ENCODE peak calls at places on chromosomes 6 and 20, in eight cellular contexts. T, S, F, X, B, N, Q and E are unnamed samples.

GRCh38 chr20:53668981-53669380 is 75.3 kb upstream of the ZNF217 start:
- DNase-seq in X (no peak), B (no peak), Q (no peak), S (no peak), F (no peak), T (no peak), N (no peak), E (no peak)

GRCh38 chr20:47727909-47728361 is 57.3 kb downstream of the SULF2 start:
- DNase-seq in F (no peak), N (no peak), S (peak), X (no peak), Q (no peak), T (no peak), B (no peak), E (no peak)

GRCh38 chr20:31608256-31608980 is 3.3 kb downstream of the ID1 start:
- DNase-seq in B (peak), T (peak), Q (peak), N (no peak), X (peak), S (no peak), F (peak), E (peak)

GRCh38 chr6:152458648-152459047 is 178.5 kb downstream of the SYNE1 start:
- DNase-seq in X (no peak), B (no peak), T (no peak), N (no peak), F (no peak), S (no peak), Q (peak), E (no peak)

GRCh38 chr20:10673176-10673830 is 496 bp downstream of the JAG1 start:
- DNase-seq in X (peak), B (peak), T (no peak), F (peak), Q (no peak), N (peak), S (peak), E (peak)

GRCh38 chr20:23826541-23827018 is at the start of gene CST2:
- DNase-seq in F (no peak), X (no peak), T (no peak), Q (no peak), S (no peak), N (no peak), B (no peak), E (no peak)

GRCh38 chr20:46464451-46464850 is 48.9 kb downstream of the ZNF334 start:
- DNase-seq in Q (no peak), T (no peak), B (peak), F (no peak), S (no peak), N (no peak), X (no peak), E (no peak)

GRCh38 chr6:105600342-105601293 is 197.7 kb upstream of the PREP start:
- DNase-seq in B (no peak), S (no peak), N (no peak), F (no peak), X (no peak), Q (peak), T (no peak), E (no peak)

GRCh38 chr20:5056801-5057599 is 55.7 kb upstream of the SLC23A2 start:
- DNase-seq in Q (peak), S (peak), X (no peak), F (peak), N (peak), B (no peak), T (peak), E (peak)

GRCh38 chr6:163260111-163260895 is 154.2 kb upstream of the QKI start:
- DNase-seq in S (no peak), T (no peak), Q (no peak), F (peak), N (no peak), X (peak), B (no peak), E (no peak)

GRCh38 chr6:87968435-87969278 is 79.0 kb upstream of the SPACA1 start:
- DNase-seq in S (peak), T (peak), Q (peak), X (peak), N (no peak), F (no peak), B (peak), E (peak)

GRCh38 chr20:37443596-37443995 is 77.5 kb upstream of the NNAT start:
- DNase-seq in X (no peak), B (no peak), Q (no peak), F (no peak), N (no peak), S (no peak), T (no peak), E (no peak)

GRCh38 chr6:6557504-6557839 is 31.0 kb upstream of the LY86 start:
- DNase-seq in T (no peak), S (no peak), X (no peak), B (no peak), N (no peak), F (no peak), Q (no peak), E (no peak)

GRCh38 chr20:25019381-25020155 is 27.0 kb upstream of the APMAP start:
- DNase-seq in S (no peak), N (no peak), X (no peak), B (no peak), F (no peak), T (peak), Q (no peak), E (no peak)

GRCh38 chr6:91435630-91436029 is 848.8 kb upstream of the MAP3K7 start:
- DNase-seq in N (no peak), Q (no peak), X (no peak), S (no peak), B (no peak), T (no peak), F (no peak), E (no peak)

GRCh38 chr6:101597711-101598110 is 204.2 kb downstream of the GRIK2 start:
- DNase-seq in B (no peak), Q (peak), S (no peak), X (no peak), F (no peak), T (no peak), N (no peak), E (no peak)

GRCh38 chr6:43283905-43284304 is 14.2 kb upstream of the SLC22A7 start:
- DNase-seq in Q (no peak), F (no peak), X (no peak), S (no peak), B (no peak), T (no peak), N (no peak), E (peak)

GRCh38 chr6:133099573-133099972 is 141.6 kb upstream of the EYA4 start:
- DNase-seq in Q (peak), F (no peak), B (no peak), S (no peak), N (no peak), T (no peak), X (no peak), E (no peak)

GRCh38 chr6:18515767-18516166 is 128.6 kb downstream of the RNF144B start:
- DNase-seq in S (no peak), F (no peak), T (no peak), Q (peak), X (no peak), N (no peak), B (no peak), E (no peak)

GRCh38 chr20:37423545-37423944 is 77.6 kb downstream of the SRC start:
- DNase-seq in B (no peak), T (no peak), F (no peak), S (no peak), N (no peak), Q (no peak), X (no peak), E (no peak)

GRCh38 chr20:1185781-1186334 is 1.1 kb upstream of the TMEM74B start:
- DNase-seq in F (peak), N (no peak), S (peak), X (no peak), B (peak), T (peak), Q (peak), E (peak)

GRCh38 chr20:59322813-59323469 is 22.5 kb downstream of the EDN3 start:
- DNase-seq in T (no peak), X (no peak), N (no peak), S (no peak), F (no peak), B (no peak), Q (no peak), E (no peak)

GRCh38 chr20:50701055-50701963 is 10.0 kb upstream of the RIPOR3 start:
- DNase-seq in F (no peak), Q (no peak), S (no peak), X (no peak), T (no peak), N (no peak), B (no peak), E (no peak)

GRCh38 chr6:4128748-4129147 is 6.6 kb downstream of the ECI2 start:
- DNase-seq in B (no peak), S (no peak), T (no peak), Q (no peak), N (no peak), F (no peak), X (no peak), E (no peak)

GRCh38 chr20:33645421-33645820 is 16.7 kb upstream of the C20orf144 start:
- DNase-seq in T (no peak), Q (no peak), B (no peak), N (no peak), X (no peak), F (no peak), S (no peak), E (no peak)

GRCh38 chr6:79733388-79733787 is 102.3 kb downstream of the SH3BGRL2 start:
- DNase-seq in Q (no peak), F (no peak), B (no peak), T (no peak), S (no peak), X (no peak), N (no peak), E (no peak)

GRCh38 chr6:32369678-32370077 is 2.0 kb downstream of the TSBP1 start:
- DNase-seq in B (no peak), Q (peak), N (no peak), T (no peak), S (no peak), F (no peak), X (no peak), E (no peak)

DNA sequence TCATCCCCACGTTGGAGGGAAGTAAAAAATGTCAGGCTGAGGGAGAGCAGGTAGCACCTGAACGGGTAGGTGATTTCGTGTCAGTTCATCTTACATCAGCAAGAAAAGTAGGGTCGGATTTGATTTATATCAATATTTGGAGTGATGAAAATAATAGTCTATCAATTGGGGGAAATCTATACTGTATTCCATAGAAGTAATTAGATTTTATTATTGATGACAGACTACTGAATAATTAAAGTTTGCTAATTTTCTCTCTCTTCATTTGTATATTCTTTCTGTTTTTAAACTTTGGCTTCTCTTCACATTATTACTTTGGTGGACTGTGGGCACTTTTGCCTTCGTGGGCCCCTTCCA is 78.4 kb downstream of the OLIG3 start:
- DNase-seq in S (no peak), B (no peak), F (no peak), X (no peak), T (no peak), N (no peak), Q (no peak), E (no peak)
- TF ChIP-seq CTCF in S (peak), B (no peak), F (no peak), X (no peak), T (no peak), N (no peak), Q (no peak), E (no peak)

GRCh38 chr6:15553031-15553430 is 109.8 kb downstream of the DTNBP1 start:
- DNase-seq in Q (no peak), N (no peak), F (no peak), T (no peak), S (no peak), B (no peak), X (no peak), E (no peak)
- TF ChIP-seq CTCF in Q (no peak), N (no peak), F (no peak), T (no peak), S (no peak), B (no peak), X (no peak), E (no peak)

GRCh38 chr6:99818161-99818560 is 175.9 kb downstream of the MCHR2 start:
- DNase-seq in F (no peak), T (no peak), S (no peak), N (no peak), X (no peak), Q (no peak), B (no peak), E (no peak)

GRCh38 chr6:99821164-99821563 is 172.9 kb downstream of the MCHR2 start:
- DNase-seq in F (no peak), X (no peak), Q (peak), B (no peak), T (no peak), N (no peak), S (no peak), E (no peak)

GRCh38 chr6:99819853-99820252 is 174.2 kb downstream of the MCHR2 start:
- DNase-seq in B (no peak), X (no peak), Q (no peak), T (no peak), S (no peak), N (no peak), F (no peak), E (no peak)

DNA sequence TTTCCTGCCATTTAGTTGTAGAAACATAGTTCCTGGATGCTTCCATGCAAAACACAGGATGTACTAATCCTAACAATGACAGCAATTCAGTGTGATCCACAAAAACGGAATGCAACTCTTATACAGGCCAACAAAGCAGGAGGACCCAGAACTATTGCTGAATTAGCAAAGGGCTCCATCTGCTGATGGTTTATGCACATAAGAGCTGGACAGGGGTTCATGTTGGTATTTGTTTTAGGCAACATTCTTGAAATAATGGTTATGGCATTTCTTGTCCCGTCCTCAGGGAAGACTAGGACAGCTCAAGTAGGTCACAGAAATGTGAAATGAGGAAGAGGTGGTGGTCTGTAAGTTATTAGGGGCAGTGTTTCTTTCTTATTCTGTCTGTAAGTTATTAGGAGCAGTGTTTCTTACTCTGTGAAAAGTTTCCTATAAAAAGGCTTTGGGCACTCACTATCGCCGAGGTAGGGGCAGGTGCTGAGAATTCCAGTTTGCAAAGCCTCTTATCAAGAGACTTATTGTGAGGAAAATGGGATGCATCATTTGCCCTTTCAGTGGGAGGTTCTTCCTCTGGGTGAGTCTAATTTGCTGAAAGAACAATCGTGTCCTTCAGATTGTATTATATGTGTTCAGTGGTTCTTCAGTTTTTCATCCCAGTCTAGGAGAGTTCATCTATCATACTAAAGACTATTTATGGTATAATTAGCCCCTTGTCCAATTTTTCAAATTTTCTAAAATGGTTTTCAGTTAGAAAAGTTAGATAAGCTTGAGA is 171.1 kb downstream of the MCHR2 start:
- DNase-seq in T (peak), B (peak), X (no peak), F (no peak), N (no peak), Q (peak), S (peak), E (peak)
- TF ChIP-seq CTCF in T (no peak), B (peak), X (no peak), F (peak), N (peak), Q (peak), S (peak), E (no peak)

GRCh38 chr20:62907377-62908317 is 18.7 kb downstream of the DIDO1 start:
- DNase-seq in T (no peak), B (peak), N (no peak), X (no peak), S (no peak), Q (no peak), F (no peak), E (no peak)
- TF ChIP-seq CTCF in T (no peak), B (peak), N (peak), X (no peak), S (peak), Q (peak), F (peak), E (no peak)

GRCh38 chr6:62714112-62714511 is 428.1 kb upstream of the KHDRBS2 start:
- DNase-seq in S (no peak), X (no peak), N (no peak), T (no peak), B (no peak), Q (no peak), F (no peak), E (no peak)
- TF ChIP-seq CTCF in S (no peak), X (no peak), N (no peak), T (no peak), B (no peak), Q (no peak), F (no peak), E (no peak)

DNA sequence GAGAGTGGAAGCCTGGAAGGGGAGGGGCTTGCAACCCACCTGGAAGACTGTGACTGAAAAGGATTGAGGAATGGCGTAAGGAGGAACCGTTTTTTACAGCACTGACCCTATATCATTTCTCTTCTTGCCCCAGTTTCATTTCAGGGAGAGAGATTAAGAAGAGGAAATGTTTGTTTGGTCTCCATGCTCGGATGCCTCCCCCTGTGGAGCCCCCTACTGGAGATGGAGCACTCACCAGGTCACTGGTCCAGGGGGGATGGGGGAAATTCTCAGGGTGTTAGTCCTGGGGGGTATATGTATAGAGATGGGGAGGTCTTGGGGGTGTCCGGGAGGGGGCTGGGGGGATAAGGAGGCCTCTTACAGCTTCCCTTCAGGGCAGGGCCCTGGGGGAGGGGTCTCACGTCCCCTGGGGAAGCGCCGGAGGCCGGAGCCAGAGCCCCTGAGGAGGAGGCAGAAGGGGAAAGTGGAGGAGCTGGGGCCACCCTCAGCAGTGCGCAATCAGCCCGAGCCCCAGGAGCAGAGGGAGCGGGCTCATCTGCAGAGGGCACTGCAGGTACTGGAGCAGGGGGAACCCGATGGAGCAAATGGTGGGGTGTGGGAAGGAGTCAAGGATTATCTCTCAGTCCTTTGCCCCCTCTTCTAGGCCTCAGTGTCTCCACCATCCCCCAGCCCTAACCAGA is 3.2 kb downstream of the CUTA start:
- DNase-seq in Q (no peak), B (peak), X (no peak), S (no peak), T (no peak), N (no peak), F (no peak), E (no peak)
- TF ChIP-seq CTCF in Q (peak), B (peak), X (no peak), S (peak), T (no peak), N (peak), F (no peak), E (peak)